ENCODE peak calls at places on chromosome 16, in seven cellular contexts. H is memory B cell, E is T-helper 1 cell, T is ELF-1, P is right lobe of liver, F is T-helper 2 cell, X is EL. J is an unnamed sample.
A peak's percentile ranks its signal among the peaks of the same experiment; 100 is the strongest.

GRCh38 chr16:27853101-27853500 is 210.4 kb downstream of the GSG1L start:
- DNase-seq in H (no peak), E (no peak), T (no peak), P (no peak), F (no peak), X (no peak), J (no peak)

GRCh38 chr16:4376126-4376819 is 4.6 kb downstream of the VASN start:
- DNase-seq in H (no peak), E (peak; percentile 6), T (no peak), P (peak; percentile 92), F (no peak), X (peak; percentile 89), J (peak; percentile 87)

GRCh38 chr16:79261461-79261860 is 339.1 kb downstream of the MAF start:
- DNase-seq in H (no peak), E (peak; percentile 19), T (peak; percentile 83), P (peak; percentile 60), F (peak; percentile 11), X (no peak), J (no peak)

GRCh38 chr16:68381363-68381724 is 67.0 kb downstream of the SMPD3 start:
- DNase-seq in H (no peak), E (no peak), T (no peak), P (no peak), F (no peak), X (no peak), J (no peak)

GRCh38 chr16:46908540-46909372 is 24.6 kb downstream of the GPT2 start:
- DNase-seq in H (peak; percentile 42), E (peak; percentile 34), T (peak; percentile 78), P (no peak), F (peak; percentile 42), X (peak; percentile 60), J (peak; percentile 36)

GRCh38 chr16:66107661-66108060 is 258.8 kb upstream of the CDH5 start:
- DNase-seq in H (no peak), E (no peak), T (no peak), P (no peak), F (no peak), X (peak; percentile 73), J (no peak)

GRCh38 chr16:30984669-30985400 is at the start of gene HSD3B7:
- DNase-seq in H (peak; percentile 90), E (peak; percentile 69), T (peak; percentile 97), P (peak; percentile 93), F (peak; percentile 69), X (peak; percentile 78), J (peak; percentile 75)

GRCh38 chr16:47851026-47851610 is 304.7 kb downstream of the ABCC12 start:
- DNase-seq in H (no peak), E (no peak), T (no peak), P (no peak), F (no peak), X (peak; percentile 6), J (no peak)

GRCh38 chr16:19748389-19749110 is 30.5 kb downstream of the IQCK start:
- DNase-seq in H (no peak), E (no peak), T (no peak), P (no peak), F (no peak), X (no peak), J (no peak)

GRCh38 chr16:15440852-15441251 is 6.5 kb downstream of the BMERB1 start:
- DNase-seq in H (no peak), E (no peak), T (no peak), P (peak; percentile 40), F (no peak), X (peak; percentile 74), J (no peak)

GRCh38 chr16:79062336-79062735 is 538.2 kb downstream of the MAF start:
- DNase-seq in H (no peak), E (no peak), T (no peak), P (no peak), F (no peak), X (no peak), J (no peak)

GRCh38 chr16:75372236-75372856 is 61.0 kb downstream of the CFDP1 start:
- DNase-seq in H (no peak), E (no peak), T (no peak), P (no peak), F (no peak), X (peak; percentile 29), J (no peak)

GRCh38 chr16:83887088-83887487 is 11.8 kb upstream of the MLYCD start:
- DNase-seq in H (no peak), E (no peak), T (no peak), P (no peak), F (no peak), X (peak; percentile 36), J (no peak)

GRCh38 chr16:12901204-12901596 is 198 bp upstream of the SHISA9 start:
- DNase-seq in H (no peak), E (no peak), T (peak; percentile 86), P (no peak), F (no peak), X (no peak), J (no peak)

GRCh38 chr16:52203096-52203495 is 343.8 kb downstream of the TOX3 start:
- DNase-seq in H (no peak), E (no peak), T (no peak), P (no peak), F (no peak), X (no peak), J (no peak)

GRCh38 chr16:50555892-50556673 is 7.9 kb downstream of the NKD1 start:
- DNase-seq in H (no peak), E (no peak), T (no peak), P (no peak), F (no peak), X (no peak), J (no peak)

GRCh38 chr16:74297296-74297665 is 667 bp downstream of the PSMD7 start:
- DNase-seq in H (peak; percentile 25), E (no peak), T (peak; percentile 18), P (peak; percentile 29), F (peak; percentile 8), X (peak; percentile 44), J (no peak)

GRCh38 chr16:75921281-75921680 is 195.0 kb upstream of the CPHXL start:
- DNase-seq in H (no peak), E (no peak), T (no peak), P (no peak), F (no peak), X (no peak), J (no peak)

GRCh38 chr16:66359012-66359411 is 7.5 kb upstream of the CDH5 start:
- DNase-seq in H (no peak), E (no peak), T (no peak), P (no peak), F (no peak), X (no peak), J (no peak)

GRCh38 chr16:76653390-76654026 is 376.3 kb downstream of the CNTNAP4 start:
- DNase-seq in H (no peak), E (no peak), T (peak; percentile 23), P (no peak), F (no peak), X (no peak), J (peak; percentile 9)

J was measured in substantia nigra.